ENCODE peak calls at places on chromosomes 6 and 20, in four cellular contexts. N is spleen, E is adrenal gland, I is fibroblast of lung. S is an unnamed sample.

GRCh38 chr20:49490689-49491088 is 8.2 kb upstream of the KCNB1 start:
- DNase-seq in E (peak), N (no peak), I (no peak), S (no peak)

GRCh38 chr6:29319931-29320330 is 18.4 kb downstream of the OR14J1 start:
- DNase-seq in I (no peak), N (no peak), E (no peak), S (no peak)

GRCh38 chr20:58054744-58055373 is 173.6 kb downstream of the ANKRD60 start:
- DNase-seq in E (no peak), N (no peak), I (no peak), S (peak)

GRCh38 chr6:35443341-35444030 is 8.7 kb upstream of the FANCE start:
- DNase-seq in E (no peak), N (no peak), I (no peak), S (no peak)

GRCh38 chr6:36160147-36160760 is 29.9 kb downstream of the MAPK13 start:
- DNase-seq in E (no peak), I (peak), N (no peak), S (peak)

GRCh38 chr20:53413188-53413631 is 180.4 kb downstream of the ZNF217 start:
- DNase-seq in N (peak), E (no peak), I (no peak), S (peak)

GRCh38 chr20:41655966-41656685 is 37.9 kb upstream of the CHD6 start:
- DNase-seq in I (no peak), E (no peak), N (no peak), S (no peak)

GRCh38 chr6:121247386-121247785 is 86.9 kb downstream of the TBC1D32 start:
- DNase-seq in N (no peak), E (no peak), I (peak), S (peak)

GRCh38 chr6:36848658-36849441 is 9.6 kb upstream of the CPNE5 start:
- DNase-seq in N (no peak), E (no peak), I (no peak), S (no peak)

GRCh38 chr20:43691928-43692524 is 25.1 kb downstream of the MYBL2 start:
- DNase-seq in N (peak), E (peak), I (peak), S (peak)

DNA sequence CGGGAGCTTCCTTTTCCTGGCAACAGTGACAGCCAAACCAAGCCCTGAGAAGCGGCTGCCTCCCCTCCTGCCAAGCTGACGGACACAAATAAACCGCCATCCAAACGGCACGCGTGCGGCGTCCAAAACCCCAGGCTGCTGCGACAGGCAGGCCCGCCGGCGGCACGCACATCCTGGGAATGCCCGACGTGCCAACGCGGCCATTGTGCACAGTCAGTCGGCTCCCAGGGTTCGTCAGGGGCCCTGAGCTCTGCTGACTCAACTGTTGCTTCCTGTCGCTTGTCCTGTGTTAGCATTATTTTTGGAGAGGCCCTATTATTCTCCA is 6.8 kb downstream of the JAG1 start:
- DNase-seq in N (peak), I (peak), E (no peak), S (no peak)
- H3K4me3 ChIP-seq in N (peak), I (no peak), E (no peak), S (no peak)

DNA sequence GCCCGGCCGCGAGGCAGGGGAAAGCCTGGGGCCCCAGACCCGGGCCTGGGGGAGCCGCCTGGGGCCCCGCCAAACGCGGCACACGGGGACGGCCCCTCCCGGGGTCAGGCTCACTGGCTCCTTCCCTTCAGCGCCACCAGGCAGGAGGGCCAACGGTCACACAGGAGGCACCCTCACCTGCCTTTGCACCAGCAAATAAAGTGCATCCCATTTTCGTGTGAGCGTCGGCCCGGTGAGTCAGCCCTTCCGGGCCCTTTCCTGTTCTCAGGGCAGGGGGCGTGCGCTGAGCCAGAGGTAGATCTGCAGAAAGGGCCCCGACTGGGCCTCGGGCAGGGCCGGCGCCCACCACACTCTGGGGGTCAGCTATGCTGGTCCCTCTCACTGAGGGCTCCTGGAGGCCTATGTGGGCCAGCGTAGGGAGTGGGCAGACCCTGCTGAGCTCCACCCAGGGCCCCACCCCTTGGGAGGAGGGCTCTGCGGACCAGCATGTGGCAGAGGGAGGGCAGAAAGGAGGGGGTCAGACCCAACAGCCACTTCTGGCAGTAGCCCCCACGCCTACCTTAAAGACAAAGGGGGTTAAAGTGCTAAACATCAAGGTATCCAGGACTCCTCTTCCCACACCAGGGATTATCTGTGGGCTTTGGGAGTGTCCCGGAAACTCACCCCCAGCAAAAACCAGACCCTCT is 931 bp upstream of the UCKL1 start:
- DNase-seq in N (peak), E (peak), I (peak), S (peak)
- TF ChIP-seq CTCF in N (no peak), E (peak), I (peak), S (peak)

GRCh38 chr6:125746731-125747588 is 2.5 kb upstream of the HEY2 start:
- DNase-seq in E (peak), I (peak), N (peak), S (peak)

GRCh38 chr6:125743604-125744003 is 5.8 kb upstream of the HEY2 start:
- DNase-seq in I (no peak), E (no peak), N (no peak), S (no peak)

GRCh38 chr6:125747589-125748533 is 1.6 kb upstream of the HEY2 start:
- DNase-seq in N (peak), I (no peak), E (peak), S (no peak)

GRCh38 chr6:125746019-125746414 is 3.4 kb upstream of the HEY2 start:
- DNase-seq in E (no peak), I (no peak), N (no peak), S (no peak)

DNA sequence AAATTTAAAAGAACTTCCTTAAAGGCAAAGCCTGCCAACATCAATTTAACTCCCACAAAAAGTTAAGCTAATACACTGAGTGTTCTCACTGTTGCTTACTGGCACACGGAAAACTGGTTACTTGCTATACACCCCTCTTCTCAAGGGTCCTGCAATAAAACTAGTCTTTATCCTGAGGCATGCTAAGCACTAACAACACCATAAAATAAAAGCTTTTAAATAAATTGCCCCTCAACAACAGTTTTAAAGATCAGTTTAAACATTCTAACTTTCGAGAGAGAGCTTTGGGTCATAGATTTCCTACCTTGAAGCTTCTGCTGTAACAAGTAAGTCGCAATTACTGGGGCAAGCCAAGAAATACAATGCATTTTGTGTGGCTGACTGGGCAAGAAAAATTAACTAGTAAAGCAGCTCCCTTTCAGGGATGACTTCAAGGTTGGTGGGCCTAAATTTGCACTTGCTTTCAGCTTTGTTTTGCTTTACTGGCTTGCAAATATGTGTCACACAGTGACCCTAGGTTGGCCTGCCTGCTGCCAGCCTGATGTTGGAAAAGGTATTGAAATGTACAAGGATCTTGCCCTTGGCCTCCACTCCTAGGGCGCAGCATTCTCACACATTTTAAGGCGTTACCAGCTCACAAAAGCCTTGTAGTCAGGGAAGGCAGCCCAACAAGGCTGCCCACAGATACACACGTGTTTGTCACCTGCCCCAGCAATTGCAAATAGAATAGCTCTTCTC is 4.0 kb upstream of the HEY2 start:
- DNase-seq in N (no peak), I (no peak), E (no peak), S (no peak)
- H3K4me3 ChIP-seq in N (no peak), I (no peak), E (no peak), S (no peak)

GRCh38 chr6:4380881-4381281 is 245.5 kb upstream of the ECI2 start:
- DNase-seq in I (no peak), E (no peak), N (no peak), S (no peak)

GRCh38 chr6:4383910-4384637 is 248.7 kb upstream of the ECI2 start:
- DNase-seq in N (no peak), E (no peak), I (no peak), S (no peak)

GRCh38 chr6:4381379-4381778 is 246.0 kb upstream of the ECI2 start:
- DNase-seq in N (no peak), I (peak), E (peak), S (peak)

GRCh38 chr6:4382362-4382853 is 247.0 kb upstream of the ECI2 start:
- DNase-seq in N (no peak), E (no peak), I (no peak), S (no peak)

GRCh38 chr6:4384638-4385036 is 249.3 kb upstream of the ECI2 start:
- DNase-seq in N (no peak), I (no peak), E (no peak), S (no peak)
- TF ChIP-seq CTCF in N (no peak), I (no peak), E (peak), S (no peak)

GRCh38 chr6:153214439-153214838 is 83.4 kb upstream of the RGS17 start:
- DNase-seq in I (no peak), E (no peak), N (no peak), S (no peak)
- H3K4me3 ChIP-seq in I (no peak), E (no peak), N (no peak), S (no peak)